ENCODE peak calls at places on chromosomes 6 and 20, in ten cellular contexts. One of them, this sample, is unnamed.

GRCh38 chr6:30151580-30151979 is 9.4 kb downstream of the TRIM10 start:
- DNase-seq in B cell: no peak
- DNase-seq in CD4-positive, alpha-beta T cell: no peak
- DNase-seq in prostate gland: no peak
- DNase-seq in suprapubic skin: no peak
- DNase-seq in AG04450: no peak
- DNase-seq in kidney: no peak
- DNase-seq in nephron progenitor cell: no peak
- DNase-seq in progenitor cell of endocrine pancreas: no peak
- DNase-seq in neural crest cell: no peak
- DNase-seq in this sample: no peak

GRCh38 chr6:156729248-156729647 is 47.9 kb upstream of the ARID1B start:
- DNase-seq in B cell: no peak
- DNase-seq in CD4-positive, alpha-beta T cell: no peak
- DNase-seq in prostate gland: no peak
- DNase-seq in suprapubic skin: no peak
- DNase-seq in AG04450: no peak
- DNase-seq in kidney: no peak
- DNase-seq in nephron progenitor cell: no peak
- DNase-seq in progenitor cell of endocrine pancreas: no peak
- DNase-seq in neural crest cell: no peak
- DNase-seq in this sample: no peak

GRCh38 chr6:44217332-44218143 is 812 bp downstream of the MYMX start:
- DNase-seq in B cell: no peak
- DNase-seq in CD4-positive, alpha-beta T cell: no peak
- DNase-seq in prostate gland: no peak
- DNase-seq in suprapubic skin: no peak
- DNase-seq in AG04450: no peak
- DNase-seq in kidney: peak
- DNase-seq in nephron progenitor cell: peak
- DNase-seq in progenitor cell of endocrine pancreas: no peak
- DNase-seq in neural crest cell: no peak
- DNase-seq in this sample: no peak

GRCh38 chr20:56630506-56631317 is 1.6 kb downstream of the TFAP2C start:
- DNase-seq in B cell: no peak
- DNase-seq in CD4-positive, alpha-beta T cell: no peak
- DNase-seq in prostate gland: peak
- DNase-seq in suprapubic skin: no peak
- DNase-seq in AG04450: no peak
- DNase-seq in kidney: peak
- DNase-seq in nephron progenitor cell: peak
- DNase-seq in progenitor cell of endocrine pancreas: no peak
- DNase-seq in neural crest cell: peak
- DNase-seq in this sample: no peak

GRCh38 chr6:154878866-154879491 is 116.1 kb upstream of the TIAM2 start:
- DNase-seq in B cell: no peak
- DNase-seq in CD4-positive, alpha-beta T cell: no peak
- DNase-seq in prostate gland: no peak
- DNase-seq in suprapubic skin: no peak
- DNase-seq in AG04450: no peak
- DNase-seq in kidney: no peak
- DNase-seq in nephron progenitor cell: no peak
- DNase-seq in progenitor cell of endocrine pancreas: no peak
- DNase-seq in neural crest cell: no peak
- DNase-seq in this sample: no peak

GRCh38 chr6:107102414-107102805 is 12.9 kb downstream of the BEND3 start:
- DNase-seq in B cell: no peak
- DNase-seq in CD4-positive, alpha-beta T cell: no peak
- DNase-seq in prostate gland: no peak
- DNase-seq in suprapubic skin: no peak
- DNase-seq in AG04450: no peak
- DNase-seq in kidney: no peak
- DNase-seq in nephron progenitor cell: no peak
- DNase-seq in progenitor cell of endocrine pancreas: no peak
- DNase-seq in neural crest cell: no peak
- DNase-seq in this sample: no peak

GRCh38 chr6:137043710-137044365 is 927 bp downstream of the IL20RA start:
- DNase-seq in B cell: peak
- DNase-seq in CD4-positive, alpha-beta T cell: no peak
- DNase-seq in prostate gland: peak
- DNase-seq in suprapubic skin: no peak
- DNase-seq in AG04450: peak
- DNase-seq in kidney: no peak
- DNase-seq in nephron progenitor cell: peak
- DNase-seq in progenitor cell of endocrine pancreas: peak
- DNase-seq in neural crest cell: peak
- DNase-seq in this sample: no peak

GRCh38 chr6:29502597-29502996 is 14.8 kb upstream of the MAS1L start:
- DNase-seq in B cell: no peak
- DNase-seq in CD4-positive, alpha-beta T cell: no peak
- DNase-seq in prostate gland: no peak
- DNase-seq in suprapubic skin: no peak
- DNase-seq in AG04450: no peak
- DNase-seq in kidney: no peak
- DNase-seq in nephron progenitor cell: no peak
- DNase-seq in progenitor cell of endocrine pancreas: no peak
- DNase-seq in neural crest cell: no peak
- DNase-seq in this sample: no peak

GRCh38 chr6:11961923-11962322 is 50.2 kb upstream of the HIVEP1 start:
- DNase-seq in B cell: no peak
- DNase-seq in CD4-positive, alpha-beta T cell: no peak
- DNase-seq in prostate gland: no peak
- DNase-seq in suprapubic skin: no peak
- DNase-seq in AG04450: no peak
- DNase-seq in kidney: no peak
- DNase-seq in nephron progenitor cell: no peak
- DNase-seq in progenitor cell of endocrine pancreas: no peak
- DNase-seq in neural crest cell: no peak
- DNase-seq in this sample: no peak

GRCh38 chr20:32599783-32600340 is 14.7 kb upstream of the NOL4L start:
- DNase-seq in B cell: no peak
- DNase-seq in CD4-positive, alpha-beta T cell: no peak
- DNase-seq in prostate gland: no peak
- DNase-seq in suprapubic skin: no peak
- DNase-seq in AG04450: no peak
- DNase-seq in kidney: no peak
- DNase-seq in nephron progenitor cell: no peak
- DNase-seq in progenitor cell of endocrine pancreas: no peak
- DNase-seq in neural crest cell: no peak
- DNase-seq in this sample: no peak

GRCh38 chr20:37911838-37912273 is 8.9 kb downstream of the VSTM2L start:
- DNase-seq in B cell: no peak
- DNase-seq in CD4-positive, alpha-beta T cell: no peak
- DNase-seq in prostate gland: no peak
- DNase-seq in suprapubic skin: no peak
- DNase-seq in AG04450: no peak
- DNase-seq in kidney: no peak
- DNase-seq in nephron progenitor cell: no peak
- DNase-seq in progenitor cell of endocrine pancreas: no peak
- DNase-seq in neural crest cell: peak
- DNase-seq in this sample: no peak

GRCh38 chr6:102619585-102619984 is 1226.1 kb downstream of the GRIK2 start:
- DNase-seq in B cell: no peak
- DNase-seq in CD4-positive, alpha-beta T cell: no peak
- DNase-seq in prostate gland: no peak
- DNase-seq in suprapubic skin: no peak
- DNase-seq in AG04450: no peak
- DNase-seq in kidney: no peak
- DNase-seq in nephron progenitor cell: no peak
- DNase-seq in progenitor cell of endocrine pancreas: no peak
- DNase-seq in neural crest cell: no peak
- DNase-seq in this sample: no peak
- TF ChIP-seq CTCF in B cell: no peak
- TF ChIP-seq CTCF in CD4-positive, alpha-beta T cell: no peak
- TF ChIP-seq CTCF in prostate gland: no peak
- TF ChIP-seq CTCF in suprapubic skin: no peak
- TF ChIP-seq CTCF in AG04450: no peak
- TF ChIP-seq CTCF in kidney: peak
- TF ChIP-seq CTCF in nephron progenitor cell: peak
- TF ChIP-seq CTCF in progenitor cell of endocrine pancreas: peak
- TF ChIP-seq CTCF in neural crest cell: peak
- TF ChIP-seq CTCF in this sample: peak

DNA sequence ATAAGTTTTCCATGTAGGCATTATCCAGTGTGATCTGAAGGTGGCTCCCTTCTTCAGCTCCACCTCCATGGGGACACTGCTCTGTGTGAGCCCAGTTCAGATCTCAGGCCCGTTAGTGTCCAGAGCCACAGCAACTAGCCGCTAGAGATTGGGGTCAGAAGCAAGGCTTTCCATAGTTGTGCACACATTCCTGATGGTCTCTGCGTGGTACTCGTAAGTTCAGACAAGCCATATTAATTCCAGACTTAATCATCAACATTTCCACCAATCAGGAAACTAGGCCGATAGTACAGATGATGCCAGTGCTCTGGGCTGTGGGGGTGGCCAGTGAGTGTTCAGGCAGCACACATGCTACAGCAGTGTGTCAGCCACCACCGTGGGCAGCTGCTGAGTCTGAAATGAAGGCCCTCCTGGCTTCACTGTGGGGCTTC is 17.5 kb upstream of the SYNCRIP start:
- DNase-seq in B cell: no peak
- DNase-seq in CD4-positive, alpha-beta T cell: no peak
- DNase-seq in prostate gland: no peak
- DNase-seq in suprapubic skin: no peak
- DNase-seq in AG04450: peak
- DNase-seq in kidney: no peak
- DNase-seq in nephron progenitor cell: no peak
- DNase-seq in progenitor cell of endocrine pancreas: no peak
- DNase-seq in neural crest cell: no peak
- DNase-seq in this sample: no peak
- TF ChIP-seq CTCF in B cell: no peak
- TF ChIP-seq CTCF in CD4-positive, alpha-beta T cell: no peak
- TF ChIP-seq CTCF in prostate gland: no peak
- TF ChIP-seq CTCF in suprapubic skin: no peak
- TF ChIP-seq CTCF in AG04450: peak
- TF ChIP-seq CTCF in kidney: no peak
- TF ChIP-seq CTCF in nephron progenitor cell: no peak
- TF ChIP-seq CTCF in progenitor cell of endocrine pancreas: no peak
- TF ChIP-seq CTCF in neural crest cell: no peak
- TF ChIP-seq CTCF in this sample: peak

DNA sequence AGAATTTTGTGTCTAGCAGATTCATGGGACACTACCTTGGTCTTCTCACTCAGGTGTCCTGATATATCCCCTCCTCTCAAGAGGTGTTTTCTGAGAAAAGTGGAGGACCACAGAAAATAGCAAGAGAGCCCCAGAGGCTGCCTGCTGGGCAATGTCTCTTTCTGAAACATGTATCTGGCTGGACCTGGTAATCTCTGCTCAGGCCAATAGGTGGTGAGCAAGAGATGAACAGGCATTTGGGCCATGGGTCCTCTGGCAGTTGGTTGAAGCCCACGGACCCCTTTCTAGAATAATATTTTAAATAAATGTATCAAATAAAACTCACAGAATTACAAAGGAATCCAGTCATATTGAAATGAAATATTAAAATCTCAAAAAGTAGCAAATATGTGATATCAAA is 8.8 kb upstream of the THBD start:
- DNase-seq in B cell: no peak
- DNase-seq in CD4-positive, alpha-beta T cell: no peak
- DNase-seq in prostate gland: no peak
- DNase-seq in suprapubic skin: no peak
- DNase-seq in AG04450: no peak
- DNase-seq in kidney: no peak
- DNase-seq in nephron progenitor cell: no peak
- DNase-seq in progenitor cell of endocrine pancreas: no peak
- DNase-seq in neural crest cell: no peak
- DNase-seq in this sample: no peak
- TF ChIP-seq CTCF in B cell: no peak
- TF ChIP-seq CTCF in CD4-positive, alpha-beta T cell: no peak
- TF ChIP-seq CTCF in prostate gland: no peak
- TF ChIP-seq CTCF in suprapubic skin: no peak
- TF ChIP-seq CTCF in AG04450: peak
- TF ChIP-seq CTCF in kidney: no peak
- TF ChIP-seq CTCF in nephron progenitor cell: peak
- TF ChIP-seq CTCF in progenitor cell of endocrine pancreas: no peak
- TF ChIP-seq CTCF in neural crest cell: no peak
- TF ChIP-seq CTCF in this sample: peak

DNA sequence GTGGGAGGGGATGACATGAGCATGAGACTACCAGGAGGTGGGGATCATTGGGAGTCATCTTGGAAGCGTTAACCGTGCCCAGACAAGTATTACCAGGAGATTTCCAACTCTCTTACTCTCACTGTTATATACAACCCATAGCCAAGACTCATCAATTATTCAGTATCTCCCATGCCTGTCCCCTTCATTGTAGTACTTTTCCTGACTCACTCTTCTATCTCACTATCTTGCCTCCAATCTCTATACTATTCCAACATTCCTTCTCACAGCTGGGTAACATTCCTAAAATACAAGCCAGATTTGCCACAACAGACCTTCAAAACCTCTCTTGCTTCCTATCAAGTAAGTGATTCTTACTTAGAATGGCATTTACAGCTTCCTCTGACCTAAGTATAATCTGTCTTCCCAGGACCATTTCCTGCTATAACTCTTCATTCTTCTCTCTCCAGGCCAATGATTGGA is 226.3 kb upstream of the SMLR1 start:
- DNase-seq in B cell: no peak
- DNase-seq in CD4-positive, alpha-beta T cell: no peak
- DNase-seq in prostate gland: no peak
- DNase-seq in suprapubic skin: no peak
- DNase-seq in AG04450: peak
- DNase-seq in kidney: no peak
- DNase-seq in nephron progenitor cell: no peak
- DNase-seq in progenitor cell of endocrine pancreas: no peak
- DNase-seq in neural crest cell: no peak
- DNase-seq in this sample: no peak
- TF ChIP-seq CTCF in B cell: no peak
- TF ChIP-seq CTCF in CD4-positive, alpha-beta T cell: no peak
- TF ChIP-seq CTCF in prostate gland: no peak
- TF ChIP-seq CTCF in suprapubic skin: no peak
- TF ChIP-seq CTCF in AG04450: no peak
- TF ChIP-seq CTCF in kidney: no peak
- TF ChIP-seq CTCF in nephron progenitor cell: no peak
- TF ChIP-seq CTCF in progenitor cell of endocrine pancreas: no peak
- TF ChIP-seq CTCF in neural crest cell: no peak
- TF ChIP-seq CTCF in this sample: no peak

This sample was measured in chondrocyte.